ENCODE peak calls at places on chromosomes 4 and X, in eight cellular contexts. E is right lobe of liver, J is GM12864, U is AG10803, G is cardiac muscle cell, S is fibroblast of lung, X is cardiac fibroblast, N is heart right ventricle. C is an unnamed sample.

GRCh38 chrX:16712116-16712824 is at the start of gene CTPS2:
- DNase-seq in X (peak), G (peak), U (peak), N (peak), J (no peak), E (peak), S (peak), C (peak)

GRCh38 chr4:37477126-37477525 is 209.1 kb downstream of the RELL1 start:
- DNase-seq in U (no peak), S (no peak), N (no peak), G (no peak), E (no peak), J (no peak), X (no peak), C (no peak)

GRCh38 chrX:118271770-118272169 is 74.1 kb upstream of the WDR44 start:
- DNase-seq in J (no peak), N (no peak), E (no peak), G (no peak), X (peak), S (peak), U (no peak), C (no peak)

GRCh38 chrX:42443267-42443666 is 334.7 kb downstream of the PPP1R2C start:
- DNase-seq in U (no peak), S (no peak), N (no peak), E (no peak), G (no peak), J (no peak), X (no peak), C (no peak)

GRCh38 chr4:4416981-4417380 is 30.1 kb downstream of the NSG1 start:
- DNase-seq in G (no peak), S (no peak), U (no peak), X (no peak), J (no peak), E (no peak), N (no peak), C (no peak)

GRCh38 chr4:159175989-159176375 is 73.1 kb downstream of the RAPGEF2 start:
- DNase-seq in G (no peak), X (no peak), E (no peak), U (no peak), N (no peak), S (no peak), J (no peak), C (no peak)

GRCh38 chrX:10676239-10676971 is 56.0 kb upstream of the MID1 start:
- DNase-seq in E (no peak), N (no peak), G (no peak), J (no peak), S (no peak), X (no peak), U (no peak), C (no peak)

GRCh38 chrX:149074429-149074828 is 430.7 kb downstream of the IDS start:
- DNase-seq in U (peak), E (no peak), X (peak), N (peak), G (peak), S (peak), J (no peak), C (peak)

GRCh38 chr4:185710487-185710995 is 101.5 kb downstream of the SORBS2 start:
- DNase-seq in E (peak), S (no peak), J (no peak), U (no peak), G (no peak), N (no peak), X (peak), C (peak)

GRCh38 chr4:153467897-153468262 is 1.7 kb downstream of the TMEM131L start:
- DNase-seq in N (no peak), X (peak), U (no peak), E (no peak), G (no peak), J (no peak), S (peak), C (no peak)

GRCh38 chrX:66912417-66912816 is 273.5 kb upstream of the EDA2R start:
- DNase-seq in S (no peak), E (no peak), J (no peak), G (no peak), X (no peak), N (no peak), U (no peak), C (no peak)

GRCh38 chrX:41081821-41082220 is 3.4 kb upstream of the USP9X start:
- DNase-seq in N (no peak), E (no peak), J (no peak), U (no peak), S (no peak), X (no peak), G (no peak), C (no peak)

GRCh38 chr4:113212613-113213012 is 163.2 kb downstream of the ANK2 start:
- DNase-seq in S (no peak), E (no peak), J (no peak), X (no peak), U (no peak), G (no peak), N (no peak), C (no peak)

GRCh38 chrX:107715331-107716044 is 60.1 kb downstream of the TSC22D3 start:
- DNase-seq in S (no peak), E (peak), N (no peak), J (no peak), U (peak), X (peak), G (no peak), C (no peak)

GRCh38 chr4:41611881-41612871 is 74.2 kb downstream of the LIMCH1 start:
- DNase-seq in S (peak), U (peak), N (peak), J (no peak), G (peak), E (no peak), X (peak), C (peak)

GRCh38 chr4:110184124-110184790 is 14.2 kb downstream of the ELOVL6 start:
- DNase-seq in G (no peak), N (no peak), E (no peak), X (peak), U (peak), S (no peak), J (no peak), C (peak)

GRCh38 chr4:188138227-188138626 is 1.0 kb upstream of the TRIML1 start:
- DNase-seq in G (no peak), X (no peak), U (no peak), S (no peak), J (no peak), N (no peak), E (peak), C (no peak)

GRCh38 chr4:103498161-103499070 is 221.4 kb downstream of the TACR3 start:
- DNase-seq in E (no peak), X (peak), U (peak), S (peak), G (no peak), N (no peak), J (peak), C (peak)

GRCh38 chrX:53085661-53086229 is 3.6 kb downstream of the TSPYL2 start:
- DNase-seq in N (no peak), S (no peak), J (no peak), G (no peak), U (no peak), X (no peak), E (no peak), C (no peak)

GRCh38 chr4:148954011-148954749 is 512.0 kb upstream of the NR3C2 start:
- DNase-seq in E (no peak), X (no peak), N (no peak), J (no peak), S (no peak), U (no peak), G (no peak), C (no peak)

GRCh38 chr4:48594185-48594584 is 104.1 kb downstream of the ZAR1 start:
- DNase-seq in U (no peak), J (no peak), X (peak), G (no peak), E (no peak), N (peak), S (no peak), C (no peak)

GRCh38 chr4:75895744-75896314 is 6.4 kb downstream of the PPEF2 start:
- DNase-seq in E (no peak), J (peak), S (peak), G (peak), N (no peak), U (peak), X (peak), C (peak)

GRCh38 chr4:94452476-94453300 is 946 bp downstream of the PDLIM5 start:
- DNase-seq in N (peak), U (peak), X (peak), E (peak), S (peak), J (peak), G (peak), C (peak)

GRCh38 chrX:27555514-27555913 is 34.6 kb upstream of the DCAF8L2 start:
- DNase-seq in U (no peak), X (peak), S (peak), E (no peak), N (no peak), J (no peak), G (peak), C (peak)

GRCh38 chrX:74906427-74906826 is 18.8 kb downstream of the NEXMIF start:
- DNase-seq in J (no peak), N (no peak), U (no peak), G (no peak), S (no peak), X (no peak), E (no peak), C (no peak)

GRCh38 chrX:131060147-131060546 is 2.0 kb downstream of the ARHGAP36 start:
- DNase-seq in U (no peak), S (no peak), N (no peak), G (no peak), E (no peak), J (no peak), X (no peak), C (no peak)

GRCh38 chrX:110915579-110915978 is 120.0 kb upstream of the CHRDL1 start:
- DNase-seq in S (no peak), U (peak), X (no peak), J (no peak), E (no peak), G (no peak), N (no peak), C (peak)
- TF ChIP-seq CTCF in S (no peak), U (no peak), X (no peak), J (no peak), E (no peak), G (no peak), N (no peak), C (no peak)

GRCh38 chr4:81418572-81418971 is 53.1 kb downstream of the RASGEF1B start:
- DNase-seq in U (no peak), G (no peak), N (no peak), E (no peak), J (no peak), X (no peak), S (no peak), C (no peak)

GRCh38 chr4:81424336-81424735 is 47.4 kb downstream of the RASGEF1B start:
- DNase-seq in S (no peak), J (no peak), X (no peak), N (no peak), U (no peak), G (no peak), E (no peak), C (no peak)

GRCh38 chr4:81425087-81425486 is 46.6 kb downstream of the RASGEF1B start:
- DNase-seq in G (no peak), N (no peak), X (no peak), E (no peak), S (no peak), U (no peak), J (no peak), C (no peak)

GRCh38 chr4:81422591-81422990 is 49.1 kb downstream of the RASGEF1B start:
- DNase-seq in J (no peak), U (no peak), N (no peak), G (no peak), S (no peak), X (no peak), E (no peak), C (no peak)

GRCh38 chr4:81421346-81422218 is 50.1 kb downstream of the RASGEF1B start:
- DNase-seq in U (no peak), E (no peak), X (peak), S (peak), J (peak), N (no peak), G (no peak), C (peak)
- H3K4me3 ChIP-seq in U (no peak), E (no peak), X (no peak), S (no peak), J (no peak), N (no peak), G (no peak), C (no peak)

GRCh38 chr4:65580551-65580950 is 89.7 kb downstream of the EPHA5 start:
- DNase-seq in S (no peak), E (no peak), J (no peak), N (no peak), X (peak), G (no peak), U (no peak), C (peak)
- TF ChIP-seq CTCF in S (no peak), E (no peak), J (no peak), N (no peak), X (no peak), G (peak), U (no peak), C (peak)

GRCh38 chr4:81214144-81214517 is 891 bp downstream of the PRKG2 start:
- DNase-seq in G (no peak), J (no peak), N (no peak), U (no peak), X (no peak), E (no peak), S (no peak), C (no peak)

GRCh38 chr4:81214518-81215218 is 354 bp downstream of the PRKG2 start:
- DNase-seq in G (peak), J (no peak), N (peak), X (peak), U (peak), S (peak), E (no peak), C (peak)

GRCh38 chr4:81217794-81218193 is 2.8 kb upstream of the PRKG2 start:
- DNase-seq in S (no peak), J (no peak), X (no peak), N (no peak), U (no peak), E (no peak), G (no peak), C (no peak)

GRCh38 chr4:81215219-81215892 is at the start of gene PRKG2:
- DNase-seq in J (no peak), N (no peak), U (peak), E (no peak), X (peak), S (peak), G (peak), C (peak)

DNA sequence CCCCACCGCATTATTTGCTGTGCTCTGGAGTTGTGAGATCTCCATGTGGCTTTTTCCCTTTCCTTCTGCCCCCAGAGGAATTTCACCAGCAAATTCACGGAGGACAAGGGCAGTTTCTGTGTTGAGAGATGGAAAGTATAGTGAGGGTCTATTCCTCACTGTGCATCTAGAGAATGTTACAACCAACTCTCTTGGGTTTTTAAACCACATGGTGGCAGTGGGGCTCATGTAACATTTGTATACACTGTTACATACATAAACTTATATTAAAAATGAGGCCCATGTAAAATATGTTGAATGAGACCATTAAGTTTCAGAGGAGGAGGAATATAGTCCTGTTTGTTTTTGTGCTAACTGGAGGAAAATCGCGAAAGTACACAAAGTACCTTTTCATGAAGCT is 914 bp upstream of the PRKG2 start:
- DNase-seq in N (no peak), U (no peak), E (no peak), G (no peak), X (no peak), J (no peak), S (peak), C (no peak)
- H3K4me3 ChIP-seq in N (no peak), U (no peak), E (no peak), G (peak), X (no peak), J (no peak), S (no peak), C (no peak)